ENCODE peak calls at places on chromosome 13, in seven cellular contexts. One of them, this sample, is unnamed.

GRCh38 chr13:113146750-113147149 is 11.7 kb upstream of the PROZ start:
- DNase-seq in thoracic aorta: no peak
- DNase-seq in neural progenitor cell: no peak
- DNase-seq in esophagus muscularis mucosa: no peak
- DNase-seq in PC-3: no peak
- DNase-seq in fibroblast of mammary gland: no peak
- DNase-seq in HFF-Myc: no peak
- DNase-seq in this sample: no peak

GRCh38 chr13:113875429-113875815 is 11.5 kb upstream of the GAS6 start:
- DNase-seq in PC-3: no peak
- DNase-seq in neural progenitor cell: no peak
- DNase-seq in esophagus muscularis mucosa: no peak
- DNase-seq in thoracic aorta: no peak
- DNase-seq in HFF-Myc: no peak
- DNase-seq in fibroblast of mammary gland: no peak
- DNase-seq in this sample: no peak

GRCh38 chr13:97911311-97912138 is 42.0 kb upstream of the IPO5 start:
- DNase-seq in HFF-Myc: no peak
- DNase-seq in esophagus muscularis mucosa: no peak
- DNase-seq in thoracic aorta: no peak
- DNase-seq in fibroblast of mammary gland: peak
- DNase-seq in PC-3: peak
- DNase-seq in neural progenitor cell: peak
- DNase-seq in this sample: no peak

GRCh38 chr13:71817335-71817734 is 49.7 kb downstream of the DACH1 start:
- DNase-seq in fibroblast of mammary gland: no peak
- DNase-seq in HFF-Myc: no peak
- DNase-seq in thoracic aorta: no peak
- DNase-seq in neural progenitor cell: no peak
- DNase-seq in PC-3: no peak
- DNase-seq in esophagus muscularis mucosa: no peak
- DNase-seq in this sample: no peak

GRCh38 chr13:73754241-73754640 is 380.0 kb downstream of the KLF12 start:
- DNase-seq in fibroblast of mammary gland: no peak
- DNase-seq in HFF-Myc: no peak
- DNase-seq in esophagus muscularis mucosa: no peak
- DNase-seq in neural progenitor cell: no peak
- DNase-seq in PC-3: no peak
- DNase-seq in thoracic aorta: no peak
- DNase-seq in this sample: no peak

GRCh38 chr13:77507931-77508776 is 27.4 kb upstream of the SCEL start:
- DNase-seq in PC-3: peak
- DNase-seq in esophagus muscularis mucosa: peak
- DNase-seq in HFF-Myc: peak
- DNase-seq in fibroblast of mammary gland: peak
- DNase-seq in neural progenitor cell: no peak
- DNase-seq in thoracic aorta: no peak
- DNase-seq in this sample: no peak

GRCh38 chr13:107258599-107259187 is 690.8 kb upstream of the ARGLU1 start:
- DNase-seq in thoracic aorta: no peak
- DNase-seq in PC-3: peak
- DNase-seq in fibroblast of mammary gland: peak
- DNase-seq in HFF-Myc: no peak
- DNase-seq in neural progenitor cell: no peak
- DNase-seq in esophagus muscularis mucosa: no peak
- DNase-seq in this sample: no peak

GRCh38 chr13:74040200-74040599 is 94.0 kb downstream of the KLF12 start:
- DNase-seq in PC-3: peak
- DNase-seq in fibroblast of mammary gland: peak
- DNase-seq in thoracic aorta: no peak
- DNase-seq in esophagus muscularis mucosa: no peak
- DNase-seq in neural progenitor cell: peak
- DNase-seq in HFF-Myc: peak
- DNase-seq in this sample: no peak

GRCh38 chr13:98768522-98768921 is 16.1 kb upstream of the SLC15A1 start:
- DNase-seq in PC-3: no peak
- DNase-seq in esophagus muscularis mucosa: no peak
- DNase-seq in neural progenitor cell: no peak
- DNase-seq in HFF-Myc: no peak
- DNase-seq in thoracic aorta: no peak
- DNase-seq in fibroblast of mammary gland: peak
- DNase-seq in this sample: no peak

GRCh38 chr13:45368571-45368970 is 27.6 kb upstream of the TPT1 start:
- DNase-seq in PC-3: peak
- DNase-seq in fibroblast of mammary gland: no peak
- DNase-seq in neural progenitor cell: no peak
- DNase-seq in thoracic aorta: no peak
- DNase-seq in HFF-Myc: no peak
- DNase-seq in esophagus muscularis mucosa: no peak
- DNase-seq in this sample: no peak

GRCh38 chr13:98717891-98718290 is 34.6 kb downstream of the SLC15A1 start:
- DNase-seq in PC-3: no peak
- DNase-seq in neural progenitor cell: no peak
- DNase-seq in fibroblast of mammary gland: no peak
- DNase-seq in HFF-Myc: no peak
- DNase-seq in thoracic aorta: no peak
- DNase-seq in esophagus muscularis mucosa: no peak
- DNase-seq in this sample: no peak

GRCh38 chr13:72726721-72727416 is 560 bp downstream of the MZT1 start:
- DNase-seq in HFF-Myc: no peak
- DNase-seq in esophagus muscularis mucosa: no peak
- DNase-seq in PC-3: peak
- DNase-seq in thoracic aorta: peak
- DNase-seq in fibroblast of mammary gland: peak
- DNase-seq in neural progenitor cell: peak
- DNase-seq in this sample: no peak

GRCh38 chr13:80556291-80556690 is 215.4 kb upstream of the SPRY2 start:
- DNase-seq in neural progenitor cell: no peak
- DNase-seq in PC-3: no peak
- DNase-seq in HFF-Myc: no peak
- DNase-seq in fibroblast of mammary gland: no peak
- DNase-seq in esophagus muscularis mucosa: no peak
- DNase-seq in thoracic aorta: no peak
- DNase-seq in this sample: no peak

GRCh38 chr13:59531571-59532091 is 632.1 kb downstream of the DIAPH3 start:
- DNase-seq in fibroblast of mammary gland: peak
- DNase-seq in esophagus muscularis mucosa: no peak
- DNase-seq in thoracic aorta: peak
- DNase-seq in HFF-Myc: peak
- DNase-seq in neural progenitor cell: peak
- DNase-seq in PC-3: peak
- DNase-seq in this sample: peak

GRCh38 chr13:109785141-109785891 is 1.1 kb downstream of the IRS2 start:
- DNase-seq in PC-3: peak
- DNase-seq in neural progenitor cell: peak
- DNase-seq in HFF-Myc: no peak
- DNase-seq in thoracic aorta: no peak
- DNase-seq in esophagus muscularis mucosa: peak
- DNase-seq in fibroblast of mammary gland: peak
- DNase-seq in this sample: no peak

GRCh38 chr13:20990910-20991525 is 70.4 kb downstream of the LATS2 start:
- DNase-seq in thoracic aorta: no peak
- DNase-seq in fibroblast of mammary gland: no peak
- DNase-seq in PC-3: no peak
- DNase-seq in neural progenitor cell: no peak
- DNase-seq in HFF-Myc: no peak
- DNase-seq in esophagus muscularis mucosa: no peak
- DNase-seq in this sample: no peak

GRCh38 chr13:39100996-39101751 is 62.9 kb downstream of the NHLRC3 start:
- DNase-seq in PC-3: no peak
- DNase-seq in thoracic aorta: no peak
- DNase-seq in fibroblast of mammary gland: no peak
- DNase-seq in esophagus muscularis mucosa: no peak
- DNase-seq in HFF-Myc: no peak
- DNase-seq in neural progenitor cell: no peak
- DNase-seq in this sample: no peak

GRCh38 chr13:64855506-64855905 is 2374.6 kb downstream of the PCDH9 start:
- DNase-seq in neural progenitor cell: no peak
- DNase-seq in PC-3: no peak
- DNase-seq in HFF-Myc: peak
- DNase-seq in thoracic aorta: no peak
- DNase-seq in fibroblast of mammary gland: peak
- DNase-seq in esophagus muscularis mucosa: no peak
- DNase-seq in this sample: no peak

GRCh38 chr13:51324714-51325440 is 14.6 kb upstream of the SERPINE3 start:
- DNase-seq in HFF-Myc: no peak
- DNase-seq in PC-3: no peak
- DNase-seq in thoracic aorta: no peak
- DNase-seq in fibroblast of mammary gland: no peak
- DNase-seq in neural progenitor cell: peak
- DNase-seq in esophagus muscularis mucosa: no peak
- DNase-seq in this sample: no peak

GRCh38 chr13:48412881-48413351 is at the start of gene LPAR6:
- DNase-seq in fibroblast of mammary gland: peak
- DNase-seq in PC-3: peak
- DNase-seq in neural progenitor cell: peak
- DNase-seq in thoracic aorta: no peak
- DNase-seq in esophagus muscularis mucosa: no peak
- DNase-seq in HFF-Myc: peak
- DNase-seq in this sample: no peak

GRCh38 chr13:45833663-45834062 is 17.9 kb downstream of the SIAH3 start:
- DNase-seq in HFF-Myc: no peak
- DNase-seq in thoracic aorta: no peak
- DNase-seq in PC-3: peak
- DNase-seq in esophagus muscularis mucosa: no peak
- DNase-seq in fibroblast of mammary gland: peak
- DNase-seq in neural progenitor cell: no peak
- DNase-seq in this sample: peak

GRCh38 chr13:81636120-81636519 is 1295.2 kb upstream of the SPRY2 start:
- DNase-seq in PC-3: no peak
- DNase-seq in esophagus muscularis mucosa: no peak
- DNase-seq in neural progenitor cell: no peak
- DNase-seq in HFF-Myc: no peak
- DNase-seq in thoracic aorta: no peak
- DNase-seq in fibroblast of mammary gland: no peak
- DNase-seq in this sample: no peak

DNA sequence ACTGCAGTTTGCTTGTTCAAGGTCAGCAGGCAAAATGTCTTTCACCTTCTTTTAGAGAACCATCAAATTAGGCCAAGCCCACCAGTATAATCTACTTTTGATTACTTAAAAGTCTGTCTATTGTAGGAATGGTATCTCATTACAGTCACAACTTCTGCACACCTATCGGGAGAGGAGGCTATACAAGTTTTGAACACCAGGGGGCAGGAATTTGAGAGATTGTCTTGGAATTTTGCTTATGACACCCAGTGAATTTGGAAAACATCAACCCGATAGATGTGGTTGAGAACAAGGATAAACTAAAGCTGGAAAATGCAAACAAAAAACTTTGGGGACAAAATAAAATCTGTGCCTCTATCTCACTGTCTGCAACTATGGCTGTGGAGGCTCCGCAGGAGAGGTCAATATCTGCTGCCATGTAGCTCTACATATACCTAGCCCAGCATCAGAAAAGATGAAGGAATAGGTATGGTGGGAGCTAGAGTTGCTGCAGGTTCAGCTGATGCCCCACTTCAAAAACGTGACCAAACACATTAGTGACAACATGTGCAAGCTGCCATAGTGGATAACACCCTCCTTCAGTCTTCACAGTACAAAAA is 1299.2 kb upstream of the SPRY2 start:
- DNase-seq in fibroblast of mammary gland: no peak
- DNase-seq in neural progenitor cell: peak
- DNase-seq in HFF-Myc: no peak
- DNase-seq in esophagus muscularis mucosa: no peak
- DNase-seq in thoracic aorta: no peak
- DNase-seq in PC-3: peak
- DNase-seq in this sample: no peak
- TF ChIP-seq CTCF in fibroblast of mammary gland: peak
- TF ChIP-seq CTCF in neural progenitor cell: peak
- TF ChIP-seq CTCF in HFF-Myc: peak
- TF ChIP-seq CTCF in esophagus muscularis mucosa: no peak
- TF ChIP-seq CTCF in thoracic aorta: no peak
- TF ChIP-seq CTCF in PC-3: peak
- TF ChIP-seq CTCF in this sample: peak

DNA sequence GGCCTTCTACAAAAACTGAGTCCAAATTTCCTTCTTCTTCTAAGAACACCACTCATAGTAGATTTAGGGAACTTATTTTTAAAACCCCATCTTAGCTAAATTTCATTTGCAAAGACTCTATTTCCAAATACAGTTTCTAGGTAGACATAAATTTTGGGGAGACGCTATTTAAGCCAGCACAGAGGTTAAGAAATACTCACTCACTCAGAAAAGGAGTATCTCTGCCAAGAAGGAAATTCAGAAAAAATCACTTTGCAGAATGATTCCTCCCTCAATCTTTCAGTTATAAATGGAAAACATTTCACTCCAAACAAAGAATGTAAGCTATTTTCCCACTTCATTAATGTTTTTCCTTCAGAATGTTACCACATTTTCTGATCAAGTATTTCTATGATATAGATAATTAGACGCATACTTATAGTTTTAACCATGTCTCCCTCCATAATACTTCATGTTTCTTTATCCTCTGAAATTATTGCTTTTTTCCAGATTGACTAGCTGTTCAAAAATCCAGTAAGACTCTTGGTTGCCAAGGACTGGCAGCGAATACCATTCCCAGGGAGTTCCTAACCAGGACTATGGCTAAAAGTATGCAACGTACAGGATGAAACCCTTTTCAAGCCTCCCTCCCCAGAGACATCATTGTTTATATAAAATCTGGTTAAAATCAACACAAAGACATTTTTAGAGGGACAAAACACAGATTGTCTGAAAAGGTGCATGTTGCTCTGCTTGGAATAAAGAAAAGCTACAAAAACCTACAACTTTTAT is 52.5 kb upstream of the RXFP2 start:
- DNase-seq in HFF-Myc: no peak
- DNase-seq in fibroblast of mammary gland: peak
- DNase-seq in esophagus muscularis mucosa: no peak
- DNase-seq in thoracic aorta: no peak
- DNase-seq in neural progenitor cell: no peak
- DNase-seq in PC-3: no peak
- DNase-seq in this sample: no peak
- H3K4me3 ChIP-seq in HFF-Myc: no peak
- H3K4me3 ChIP-seq in fibroblast of mammary gland: no peak
- H3K4me3 ChIP-seq in esophagus muscularis mucosa: no peak
- H3K4me3 ChIP-seq in thoracic aorta: no peak
- H3K4me3 ChIP-seq in neural progenitor cell: no peak
- H3K4me3 ChIP-seq in PC-3: no peak
- H3K4me3 ChIP-seq in this sample: no peak

DNA sequence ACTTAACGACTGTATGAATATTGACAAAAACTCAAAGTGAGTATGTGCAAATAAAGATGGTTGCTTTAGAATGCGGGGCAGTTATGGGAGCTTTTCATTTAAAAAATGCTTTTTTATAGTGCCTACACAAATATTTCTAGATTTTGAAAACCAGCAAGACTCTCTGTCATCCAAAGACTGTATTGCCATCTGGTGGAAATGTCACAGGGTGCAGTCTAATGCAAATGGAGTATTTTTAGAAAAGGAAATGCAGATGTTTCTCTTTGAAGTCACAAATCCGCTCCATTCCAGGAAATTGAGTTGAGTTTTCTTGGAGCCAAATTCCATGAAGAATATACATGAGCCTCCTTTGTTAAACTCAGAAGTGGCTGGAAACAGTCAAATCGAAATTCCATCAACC is 2.3 kb upstream of the C1QTNF9B start:
- DNase-seq in thoracic aorta: no peak
- DNase-seq in esophagus muscularis mucosa: no peak
- DNase-seq in HFF-Myc: peak
- DNase-seq in neural progenitor cell: peak
- DNase-seq in fibroblast of mammary gland: peak
- DNase-seq in PC-3: peak
- DNase-seq in this sample: no peak
- TF ChIP-seq CTCF in thoracic aorta: peak
- TF ChIP-seq CTCF in esophagus muscularis mucosa: no peak
- TF ChIP-seq CTCF in HFF-Myc: peak
- TF ChIP-seq CTCF in neural progenitor cell: peak
- TF ChIP-seq CTCF in fibroblast of mammary gland: peak
- TF ChIP-seq CTCF in PC-3: peak
- TF ChIP-seq CTCF in this sample: peak

GRCh38 chr13:92407858-92408257 is 818.7 kb upstream of the GPC6 start:
- DNase-seq in PC-3: no peak
- DNase-seq in fibroblast of mammary gland: no peak
- DNase-seq in esophagus muscularis mucosa: no peak
- DNase-seq in thoracic aorta: no peak
- DNase-seq in neural progenitor cell: peak
- DNase-seq in HFF-Myc: no peak
- DNase-seq in this sample: no peak
- H3K4me3 ChIP-seq in PC-3: no peak
- H3K4me3 ChIP-seq in fibroblast of mammary gland: no peak
- H3K4me3 ChIP-seq in esophagus muscularis mucosa: no peak
- H3K4me3 ChIP-seq in thoracic aorta: no peak
- H3K4me3 ChIP-seq in neural progenitor cell: no peak
- H3K4me3 ChIP-seq in HFF-Myc: no peak
- H3K4me3 ChIP-seq in this sample: no peak

This sample was measured in epithelial cell of proximal tubule.